ENCODE peak calls at places on chromosomes 12 and 14, in five cellular contexts. Q is esophagus squamous epithelium, G is testis, K is adrenal gland, I is uterus. N is an unnamed sample.

GRCh38 chr12:54355104-54355815 is 9.0 kb downstream of the GPR84 start:
- DNase-seq in Q (no peak), I (no peak), G (no peak), K (no peak), N (no peak)

GRCh38 chr12:13505224-13505623 is 308.7 kb downstream of the EMP1 start:
- DNase-seq in Q (no peak), K (no peak), G (no peak), I (no peak), N (no peak)

GRCh38 chr12:56593909-56594621 is 36.1 kb downstream of the BAZ2A start:
- DNase-seq in I (peak), K (peak), G (peak), Q (no peak), N (peak)

GRCh38 chr14:91573528-91573893 is 63.4 kb upstream of the PPP4R3A start:
- DNase-seq in I (no peak), K (no peak), G (no peak), Q (no peak), N (no peak)

GRCh38 chr14:25237845-25238244 is 187.9 kb upstream of the STXBP6 start:
- DNase-seq in G (peak), K (no peak), I (no peak), Q (no peak), N (peak)

GRCh38 chr14:34693228-34693939 is 21.0 kb downstream of the CFL2 start:
- DNase-seq in G (peak), K (peak), I (peak), Q (no peak), N (peak)

GRCh38 chr12:19683178-19683927 is 244.1 kb downstream of the AEBP2 start:
- DNase-seq in Q (no peak), G (no peak), I (no peak), K (no peak), N (no peak)

GRCh38 chr12:47190905-47191304 is 111.1 kb upstream of the AMIGO2 start:
- DNase-seq in G (no peak), Q (no peak), I (no peak), K (no peak), N (no peak)

GRCh38 chr14:29846339-29847129 is 81.1 kb downstream of the PRKD1 start:
- DNase-seq in Q (no peak), K (no peak), I (no peak), G (no peak), N (no peak)

GRCh38 chr14:36226164-36226563 is 49.6 kb upstream of the PTCSC3 start:
- DNase-seq in I (no peak), Q (no peak), K (no peak), G (no peak), N (no peak)

GRCh38 chr12:53427905-53428594 is 4.4 kb downstream of the AMHR2 start:
- DNase-seq in G (no peak), I (no peak), Q (no peak), K (peak), N (no peak)

GRCh38 chr14:52937306-52937705 is 13.5 kb downstream of the FERMT2 start:
- DNase-seq in G (no peak), Q (no peak), K (no peak), I (no peak), N (no peak)

GRCh38 chr14:52934762-52935161 is 16.1 kb downstream of the FERMT2 start:
- DNase-seq in Q (no peak), I (no peak), K (no peak), G (no peak), N (no peak)

GRCh38 chr14:52935847-52936246 is 15.0 kb downstream of the FERMT2 start:
- DNase-seq in I (no peak), G (no peak), K (no peak), Q (no peak), N (no peak)

GRCh38 chr14:52937869-52938268 is 13.0 kb downstream of the FERMT2 start:
- DNase-seq in I (no peak), Q (no peak), K (no peak), G (no peak), N (no peak)

DNA sequence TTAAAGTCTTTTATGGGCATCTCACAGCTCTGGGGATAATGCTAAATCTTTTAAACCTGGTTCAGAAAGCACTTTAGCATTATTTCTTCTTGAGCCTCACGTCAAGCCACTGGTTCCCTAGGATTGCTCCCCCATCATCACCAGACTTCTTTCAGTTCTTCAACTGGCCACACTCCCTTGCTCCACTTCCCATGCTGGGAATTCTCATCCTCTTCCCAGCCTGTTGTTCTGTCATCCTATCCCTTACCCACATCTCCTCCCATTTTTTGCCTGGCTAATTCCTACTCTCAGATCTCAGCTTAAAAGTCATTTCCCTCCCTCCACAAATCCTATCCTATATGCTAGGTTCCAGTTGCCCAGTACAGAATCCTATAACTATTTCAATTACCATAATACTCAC is 14.4 kb downstream of the FERMT2 start:
- DNase-seq in K (no peak), Q (no peak), I (no peak), G (no peak), N (no peak)
- TF ChIP-seq POLR2A in K (no peak), Q (no peak), I (no peak), G (no peak), N (no peak)

GRCh38 chr12:49223590-49224369 is 34.9 kb upstream of the TUBA1A start:
- DNase-seq in K (no peak), I (no peak), Q (no peak), G (no peak), N (no peak)

GRCh38 chr12:49227701-49228100 is 37.2 kb upstream of the TUBA1C start:
- DNase-seq in K (peak), Q (no peak), I (no peak), G (no peak), N (no peak)

GRCh38 chr12:49228653-49229052 is 36.2 kb upstream of the TUBA1C start:
- DNase-seq in I (no peak), G (no peak), Q (no peak), K (no peak), N (no peak)

GRCh38 chr12:49223122-49223521 is 34.2 kb upstream of the TUBA1A start:
- DNase-seq in I (no peak), G (no peak), K (no peak), Q (no peak), N (no peak)

DNA sequence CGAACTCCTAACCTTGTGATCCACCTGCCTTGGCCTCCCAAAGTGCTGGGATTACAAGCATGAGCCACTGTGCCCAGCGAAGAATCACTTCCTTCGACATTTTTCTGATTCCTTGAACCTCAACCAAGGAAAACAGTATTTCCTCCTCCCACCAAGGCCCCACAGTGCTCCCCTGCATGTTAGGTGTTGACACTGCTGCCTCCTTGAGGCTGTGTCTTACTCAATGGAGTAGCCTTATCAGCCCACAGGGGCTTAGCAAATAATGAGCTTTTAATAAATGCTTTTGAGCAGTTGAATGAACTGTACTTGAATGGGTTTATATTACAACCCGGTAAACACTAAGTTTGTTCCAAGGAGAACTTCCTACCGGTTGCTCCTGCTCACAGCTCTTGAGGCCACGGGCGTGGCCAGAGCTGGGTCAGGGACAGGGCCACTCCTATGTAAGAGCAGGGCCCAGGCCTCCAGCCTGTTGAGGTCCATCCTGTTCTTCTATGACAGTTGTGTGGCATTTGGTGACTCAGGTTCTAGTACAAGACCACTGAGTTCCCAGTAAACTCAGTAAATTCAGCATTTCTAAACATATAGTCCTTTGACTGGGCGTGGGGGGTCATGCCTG is 36.8 kb upstream of the TUBA1A start:
- DNase-seq in K (no peak), I (no peak), Q (no peak), G (no peak), N (no peak)
- TF ChIP-seq CTCF in K (no peak), I (no peak), Q (no peak), G (no peak), N (no peak)

DNA sequence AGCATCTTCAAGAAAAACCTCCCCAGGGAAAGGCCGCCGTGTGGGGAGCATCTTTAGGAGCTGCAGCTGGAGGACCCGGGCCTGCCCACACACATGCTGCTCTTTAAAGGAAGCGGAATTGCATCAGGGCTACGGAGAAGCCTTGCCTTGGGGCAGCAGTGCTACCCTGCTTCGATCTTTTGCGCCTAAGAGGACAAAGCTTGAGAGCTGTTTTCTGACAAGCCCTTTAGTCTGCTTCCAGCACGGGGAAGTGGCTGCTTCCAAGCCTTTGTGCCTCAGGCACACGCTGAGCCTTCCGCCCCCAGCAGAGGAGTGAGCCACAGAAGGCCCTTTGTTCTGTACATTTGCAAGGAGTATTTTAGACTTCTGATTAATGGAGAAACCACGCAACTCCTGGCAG is 31.5 kb downstream of the COA8 start:
- DNase-seq in K (no peak), Q (no peak), I (peak), G (peak), N (no peak)
- TF ChIP-seq POLR2A in K (no peak), Q (no peak), I (no peak), G (no peak), N (no peak)

DNA sequence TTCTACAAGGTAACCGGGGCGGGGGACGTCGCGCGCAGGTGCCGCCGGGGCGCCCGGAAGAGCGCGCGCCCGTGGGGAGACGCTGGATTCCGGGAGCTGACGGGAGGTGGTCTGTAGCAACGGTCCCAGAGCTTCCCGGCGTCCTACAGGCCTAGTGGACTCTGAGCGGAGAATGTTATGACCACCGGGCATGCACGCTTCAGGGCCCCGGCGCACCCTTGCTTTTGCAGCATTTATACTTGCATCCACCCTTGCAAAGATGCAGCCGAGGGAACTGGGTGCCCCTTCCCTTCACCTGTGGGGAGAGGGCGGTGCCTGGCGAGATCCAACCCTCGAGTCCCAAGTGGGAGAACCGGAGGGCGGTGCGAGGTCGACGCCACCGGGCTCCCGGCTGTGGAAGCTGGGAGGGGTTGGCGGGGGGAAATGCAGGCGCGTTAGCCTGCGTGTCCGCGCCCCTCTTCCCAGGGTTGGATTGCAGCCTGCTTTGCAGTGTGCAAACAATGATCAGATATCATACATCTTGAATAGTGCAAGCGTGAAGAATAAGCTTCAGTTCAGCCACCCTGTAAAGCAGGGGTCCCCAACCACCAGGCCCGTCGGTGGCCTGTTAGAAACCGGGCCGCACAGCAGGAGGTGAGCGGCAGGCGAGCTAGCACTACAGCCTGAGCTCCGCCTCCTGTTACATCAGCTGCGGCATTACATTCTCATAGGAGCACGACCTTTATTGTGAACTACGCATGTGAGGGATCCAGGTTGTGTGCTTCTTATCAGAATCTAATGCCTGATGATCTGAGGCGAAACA is 576 bp downstream of the ERP29 start:
- DNase-seq in I (peak), Q (no peak), K (peak), G (peak), N (peak)
- TF ChIP-seq CTCF in I (no peak), Q (no peak), K (no peak), G (no peak), N (no peak)

GRCh38 chr12:104598342-104599271 is 141.9 kb downstream of the CHST11 start:
- DNase-seq in I (no peak), G (peak), Q (no peak), K (peak), N (peak)

GRCh38 chr12:104596128-104596799 is 139.5 kb downstream of the CHST11 start:
- DNase-seq in Q (no peak), I (peak), G (no peak), K (peak), N (no peak)

GRCh38 chr12:104599272-104599984 is 142.7 kb downstream of the CHST11 start:
- DNase-seq in K (peak), Q (no peak), G (no peak), I (no peak), N (no peak)

GRCh38 chr12:104599985-104600712 is 143.4 kb downstream of the CHST11 start:
- DNase-seq in K (no peak), Q (no peak), I (no peak), G (no peak), N (no peak)

GRCh38 chr12:104596876-104597833 is 140.4 kb downstream of the CHST11 start:
- DNase-seq in I (no peak), G (no peak), Q (no peak), K (no peak), N (no peak)
- TF ChIP-seq POLR2A in I (no peak), G (no peak), Q (no peak), K (no peak), N (no peak)

DNA sequence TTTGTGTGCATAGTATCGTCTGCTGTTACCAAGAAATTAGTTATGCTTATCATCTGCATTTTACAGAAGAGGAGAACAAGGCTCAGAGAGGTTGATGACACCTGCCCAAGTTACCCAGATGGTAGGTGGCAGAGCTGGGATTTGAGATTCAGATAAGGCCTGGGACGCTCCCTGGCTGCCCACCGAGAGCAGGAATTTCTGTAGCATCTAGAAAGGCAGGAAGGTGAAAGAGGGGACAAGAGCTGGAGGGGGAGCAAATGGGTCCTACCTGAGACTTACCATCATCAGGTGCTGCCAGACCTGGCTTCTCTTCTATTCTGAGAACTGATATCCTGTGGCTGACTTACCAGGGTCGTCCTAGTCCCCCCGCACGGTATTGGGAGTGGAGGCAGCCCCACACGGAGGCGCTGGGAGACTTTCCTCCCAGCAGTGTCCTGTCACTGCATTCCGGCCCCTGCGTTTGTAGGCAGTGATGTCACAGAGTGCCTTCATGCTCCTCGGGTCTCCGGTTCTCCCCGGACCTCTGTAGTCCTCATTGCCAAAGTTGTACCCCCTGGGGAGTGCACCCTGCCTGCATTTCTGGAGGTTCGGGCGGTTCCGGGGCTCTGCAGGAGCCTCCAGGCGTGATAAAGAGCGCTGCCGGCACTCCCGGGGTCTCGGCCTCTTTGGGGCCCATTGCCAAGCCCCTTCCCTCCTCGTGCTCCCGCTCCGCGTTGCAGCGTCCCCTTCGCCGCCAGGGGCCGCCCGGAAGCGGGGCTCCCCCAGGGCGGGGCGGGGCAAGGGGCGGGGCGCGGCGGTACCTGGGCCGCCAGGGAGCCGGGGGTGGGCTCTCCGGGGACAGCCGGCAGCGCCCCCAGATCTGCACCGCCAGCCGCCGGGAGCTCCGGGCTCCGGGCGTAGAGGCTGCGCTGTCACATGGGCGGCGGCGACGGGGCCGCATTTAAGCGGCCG is at the start of gene CABP1:
- DNase-seq in K (no peak), G (no peak), Q (no peak), I (no peak), N (peak)
- TF ChIP-seq CTCF in K (peak), G (no peak), Q (no peak), I (no peak), N (no peak)

N was measured in thyroid gland.